ENCODE peak calls at places on chromosomes 1 and 21, in six cellular contexts. J is H1, Z is HCT116, X is K562, M is GM12878, C is HepG2. S is an unnamed sample.

GRCh38 chr1:58814251-58815068 is 30.6 kb upstream of the JUN start:
- DNase-seq in J (peak), Z (no peak), X (no peak), M (no peak), C (no peak), S (no peak)

GRCh38 chr1:6596886-6597776 is 5.5 kb downstream of the KLHL21 start:
- DNase-seq in J (no peak), Z (no peak), X (no peak), M (no peak), C (no peak), S (no peak)

GRCh38 chr1:200355815-200356214 is 54.0 kb downstream of the ZNF281 start:
- DNase-seq in J (no peak), Z (no peak), X (no peak), M (no peak), C (no peak), S (no peak)

GRCh38 chr1:39081266-39082139 is 55.4 kb downstream of the NDUFS5 start:
- DNase-seq in J (peak), Z (no peak), X (peak), M (no peak), C (no peak), S (no peak)

GRCh38 chr21:45331521-45332257 is 44.0 kb upstream of the POFUT2 start:
- DNase-seq in J (no peak), Z (no peak), X (no peak), M (no peak), C (no peak), S (no peak)

GRCh38 chr1:217090073-217090911 is 367.1 kb upstream of the ESRRG start:
- DNase-seq in J (peak), Z (no peak), X (no peak), M (no peak), C (no peak), S (no peak)

GRCh38 chr1:186633101-186633500 is 47.1 kb downstream of the PTGS2 start:
- DNase-seq in J (no peak), Z (no peak), X (no peak), M (no peak), C (no peak), S (no peak)

GRCh38 chr1:156291226-156292061 is 4.0 kb downstream of the GLMP start:
- DNase-seq in J (peak), Z (no peak), X (peak), M (no peak), C (peak), S (peak)

GRCh38 chr1:246724001-246724724 is at the start of gene SCCPDH:
- DNase-seq in J (peak), Z (no peak), X (peak), M (no peak), C (peak), S (peak)

GRCh38 chr1:23380719-23381118 is 11.1 kb upstream of the ZNF436 start:
- DNase-seq in J (no peak), Z (no peak), X (no peak), M (no peak), C (no peak), S (no peak)

GRCh38 chr1:184665329-184665728 is 89.3 kb downstream of the EDEM3 start:
- DNase-seq in J (no peak), Z (no peak), X (no peak), M (no peak), C (no peak), S (no peak)

GRCh38 chr1:59315529-59316433 is 18.9 kb downstream of the FGGY start:
- DNase-seq in J (no peak), Z (no peak), X (no peak), M (no peak), C (peak), S (no peak)

GRCh38 chr1:33966346-33967141 is 102.7 kb downstream of the HMGB4 start:
- DNase-seq in J (no peak), Z (no peak), X (no peak), M (no peak), C (no peak), S (no peak)

GRCh38 chr1:3656450-3657095 is 4.3 kb downstream of the TP73 start:
- DNase-seq in J (no peak), Z (no peak), X (no peak), M (peak), C (no peak), S (no peak)

GRCh38 chr1:63124666-63125191 is 197.6 kb upstream of the FOXD3 start:
- DNase-seq in J (no peak), Z (no peak), X (no peak), M (peak), C (peak), S (no peak)
- H3K4me3 ChIP-seq in J (no peak), Z (no peak), X (no peak), M (peak), C (no peak), S (no peak)

GRCh38 chr21:34909492-34910292 is 139.4 kb downstream of the RUNX1 start:
- DNase-seq in J (no peak), Z (no peak), X (no peak), M (no peak), C (no peak), S (no peak)
- TF ChIP-seq ZNF274 in J (no peak), Z (no peak), X (no peak), M (no peak), C (no peak), S (no peak)

DNA sequence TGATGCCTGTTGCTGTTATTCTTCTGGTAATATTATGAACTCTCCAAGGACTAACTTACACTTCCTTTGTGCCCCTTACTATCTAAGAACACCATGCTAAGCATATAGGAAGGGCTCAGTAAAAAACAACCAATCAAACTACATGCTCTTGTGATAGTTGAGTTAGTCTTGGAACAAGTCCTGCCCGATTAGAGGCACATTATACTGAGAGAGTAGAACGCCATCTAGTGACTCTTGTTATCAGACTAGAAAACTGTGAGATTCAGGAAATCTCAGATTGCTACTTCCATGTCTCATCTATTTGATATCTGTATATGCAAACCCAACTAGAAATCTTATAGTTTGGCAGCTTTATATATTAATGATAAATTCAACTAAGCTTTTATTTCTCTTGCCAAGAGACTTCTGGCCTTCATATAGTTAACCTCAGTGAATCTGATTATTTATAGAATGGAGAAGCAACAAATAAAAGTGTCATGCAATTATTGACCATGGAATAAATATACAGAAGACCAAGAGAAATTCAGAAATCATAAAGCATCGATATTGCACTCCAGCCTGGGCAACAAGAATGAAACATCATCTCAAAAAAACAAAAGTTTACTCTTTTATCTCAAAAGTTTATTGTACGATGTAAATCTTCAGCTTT is 7.8 kb upstream of the SRRM1 start:
- DNase-seq in J (no peak), Z (peak), X (peak), M (no peak), C (peak), S (no peak)
- H3K4me3 ChIP-seq in J (no peak), Z (no peak), X (no peak), M (no peak), C (no peak), S (no peak)

GRCh38 chr1:160214481-160215140 is 9.4 kb downstream of the PEA15 start:
- DNase-seq in J (no peak), Z (no peak), X (no peak), M (no peak), C (no peak), S (no peak)
- TF ChIP-seq ZNF274 in J (no peak), Z (no peak), X (no peak), M (no peak), C (no peak), S (no peak)

S was measured in NT2/D1.